ENCODE peak calls at places on chromosomes 12 and 14, in nine cellular contexts. V is sigmoid colon; G is neural progenitor cell; H is aorta; W is CD8-positive, alpha-beta memory T cell; Q is transverse colon; J is CD8-positive, alpha-beta T cell; Y is upper lobe of left lung; O is right cardiac atrium. M is an unnamed sample.

GRCh38 chr12:50458606-50459005 is 46.2 kb upstream of the DIP2B start:
- DNase-seq in Q (no peak), G (no peak), J (no peak), O (no peak), Y (no peak), W (no peak), V (no peak), H (no peak), M (no peak)

GRCh38 chr12:50642035-50642451 is 121.9 kb upstream of the ATF1 start:
- DNase-seq in Q (no peak), G (no peak), O (no peak), J (no peak), Y (no peak), V (no peak), W (no peak), H (no peak), M (no peak)

GRCh38 chr12:89269184-89269583 is 83.1 kb downstream of the DUSP6 start:
- DNase-seq in O (no peak), G (no peak), Y (no peak), J (no peak), V (no peak), H (no peak), Q (no peak), W (no peak), M (no peak)

GRCh38 chr12:116736962-116737773 is 701 bp downstream of the SPRING1 start:
- DNase-seq in O (no peak), Y (peak), W (no peak), H (peak), G (peak), J (no peak), Q (peak), V (no peak), M (no peak)

GRCh38 chr14:24630872-24631477 is 3.0 kb downstream of the GZMB start:
- DNase-seq in O (no peak), W (no peak), V (no peak), Q (peak), J (no peak), Y (no peak), G (no peak), H (no peak), M (no peak)

GRCh38 chr12:45575417-45575816 is 154.1 kb upstream of the ARID2 start:
- DNase-seq in Q (no peak), Y (no peak), W (no peak), V (no peak), O (no peak), G (no peak), H (no peak), J (no peak), M (no peak)

GRCh38 chr14:32623300-32624093 is 294.4 kb downstream of the AKAP6 start:
- DNase-seq in Y (no peak), H (no peak), V (no peak), J (no peak), Q (no peak), W (no peak), O (no peak), G (no peak), M (no peak)

GRCh38 chr14:29419736-29420135 is 507.9 kb downstream of the PRKD1 start:
- DNase-seq in G (no peak), V (no peak), Y (no peak), J (no peak), Q (no peak), W (no peak), H (no peak), O (no peak), M (no peak)

GRCh38 chr12:107364875-107365518 is 271.6 kb upstream of the CRY1 start:
- DNase-seq in V (no peak), W (no peak), Q (no peak), Y (no peak), G (no peak), J (no peak), H (no peak), O (no peak), M (no peak)

GRCh38 chr12:27549231-27549800 is 25.3 kb downstream of the PPFIBP1 start:
- DNase-seq in W (no peak), V (no peak), J (no peak), Y (no peak), H (no peak), O (no peak), G (no peak), Q (no peak), M (no peak)

GRCh38 chr12:109581856-109582255 is 8.3 kb downstream of the MVK start:
- DNase-seq in G (no peak), Y (no peak), J (no peak), V (no peak), W (no peak), H (no peak), O (no peak), Q (no peak), M (no peak)

GRCh38 chr12:49043856-49044258 is 16.7 kb downstream of the KMT2D start:
- DNase-seq in W (peak), Q (peak), O (peak), V (peak), J (peak), Y (no peak), G (peak), H (peak), M (no peak)

GRCh38 chr14:54354096-54354495 is 42.7 kb upstream of the CDKN3 start:
- DNase-seq in O (no peak), H (no peak), W (no peak), V (no peak), Y (no peak), G (no peak), J (no peak), Q (no peak), M (no peak)

GRCh38 chr14:57610631-57611030 is 117.0 kb upstream of the CCDC198 start:
- DNase-seq in V (no peak), Y (no peak), W (no peak), H (no peak), G (no peak), O (no peak), Q (no peak), J (no peak), M (no peak)

GRCh38 chr12:88017964-88018363 is 11.2 kb downstream of the C12orf50 start:
- DNase-seq in Q (no peak), Y (no peak), O (no peak), V (no peak), J (no peak), G (no peak), H (no peak), W (no peak), M (no peak)

GRCh38 chr12:110109037-110109836 is 14.9 kb upstream of the IFT81 start:
- DNase-seq in W (no peak), Q (peak), G (peak), V (peak), O (peak), H (peak), J (no peak), Y (no peak), M (peak)

GRCh38 chr14:93936245-93936644 is 9.1 kb downstream of the FAM181A start:
- DNase-seq in H (no peak), W (no peak), G (peak), O (no peak), J (no peak), Q (no peak), V (no peak), Y (no peak), M (no peak)

GRCh38 chr14:101408077-101408831 is 153.0 kb upstream of the DIO3 start:
- DNase-seq in G (no peak), V (no peak), W (no peak), O (no peak), J (no peak), H (no peak), Y (peak), Q (no peak), M (no peak)

GRCh38 chr12:109759595-109759994 is 46.0 kb downstream of the FAM222A start:
- DNase-seq in G (no peak), Q (peak), V (peak), Y (no peak), J (no peak), H (peak), O (no peak), W (no peak), M (no peak)

GRCh38 chr12:21828111-21828775 is 53.7 kb upstream of the KCNJ8 start:
- DNase-seq in G (no peak), Y (no peak), Q (no peak), W (no peak), J (no peak), V (no peak), O (no peak), H (no peak), M (no peak)

GRCh38 chr12:114700392-114701103 is 16.6 kb upstream of the TBX3 start:
- DNase-seq in G (peak), V (no peak), Q (no peak), J (no peak), W (no peak), H (no peak), O (no peak), Y (peak), M (no peak)

GRCh38 chr12:32533971-32534590 is 134.7 kb downstream of the FGD4 start:
- DNase-seq in W (no peak), G (peak), Y (no peak), O (peak), H (peak), Q (peak), V (peak), J (no peak), M (peak)

GRCh38 chr12:92034858-92035401 is 110.7 kb downstream of the BTG1 start:
- DNase-seq in Y (no peak), O (peak), G (no peak), Q (peak), V (peak), J (peak), H (no peak), W (peak), M (no peak)

GRCh38 chr12:27463826-27464554 is 17.5 kb downstream of the SMCO2 start:
- DNase-seq in H (no peak), O (peak), V (peak), G (no peak), Y (peak), Q (no peak), J (no peak), W (no peak), M (peak)

GRCh38 chr14:71574976-71575375 is 357.3 kb upstream of the RGS6 start:
- DNase-seq in J (no peak), Q (no peak), H (no peak), V (no peak), Y (no peak), G (no peak), W (no peak), O (no peak), M (no peak)

GRCh38 chr14:68619805-68620574 is 172.9 kb downstream of the ZFP36L1 start:
- DNase-seq in Y (no peak), G (no peak), J (no peak), V (no peak), H (no peak), O (peak), W (no peak), Q (no peak), M (peak)

GRCh38 chr14:43983721-43984120 is 523.4 kb downstream of the FSCB start:
- DNase-seq in O (no peak), H (no peak), V (no peak), J (no peak), G (no peak), W (no peak), Y (no peak), Q (no peak), M (no peak)

GRCh38 chr14:105499256-105500035 is 8.4 kb downstream of the TEDC1 start:
- DNase-seq in G (no peak), W (no peak), Q (no peak), V (peak), J (no peak), Y (peak), H (peak), O (no peak), M (no peak)

GRCh38 chr12:51055060-51055459 is 6.9 kb downstream of the LETMD1 start:
- DNase-seq in J (no peak), Q (no peak), V (no peak), O (no peak), Y (no peak), H (no peak), W (no peak), G (no peak), M (no peak)

GRCh38 chr12:120496353-120497340 is 734 bp downstream of the DYNLL1 start:
- DNase-seq in Q (peak), H (peak), G (peak), O (peak), Y (peak), V (peak), W (peak), J (peak), M (peak)

GRCh38 chr12:3896851-3897351 is 23.7 kb upstream of the PARP11 start:
- DNase-seq in G (peak), V (no peak), O (no peak), H (no peak), Y (no peak), J (no peak), W (no peak), Q (no peak), M (no peak)

GRCh38 chr14:98977451-98977850 is 294.5 kb downstream of the BCL11B start:
- DNase-seq in Y (no peak), J (no peak), Q (no peak), V (no peak), G (no peak), H (no peak), W (no peak), O (no peak), M (no peak)

GRCh38 chr12:50517456-50518048 is 12.8 kb downstream of the DIP2B start:
- DNase-seq in J (no peak), G (no peak), Q (no peak), H (no peak), W (peak), Y (no peak), O (no peak), V (no peak), M (no peak)

GRCh38 chr14:95137804-95138167 is 19.5 kb downstream of the DICER1 start:
- DNase-seq in Q (peak), O (peak), H (no peak), J (no peak), W (no peak), V (no peak), Y (no peak), G (peak), M (no peak)

GRCh38 chr12:13164271-13164670 is 32.3 kb upstream of the EMP1 start:
- DNase-seq in G (no peak), O (no peak), W (no peak), Y (no peak), V (no peak), Q (no peak), J (no peak), H (no peak), M (no peak)

GRCh38 chr12:13165578-13166120 is 30.9 kb upstream of the EMP1 start:
- DNase-seq in H (peak), J (peak), O (peak), Q (peak), G (no peak), W (peak), V (peak), Y (no peak), M (peak)

GRCh38 chr12:13163868-13164267 is 32.7 kb upstream of the EMP1 start:
- DNase-seq in O (no peak), J (no peak), Y (no peak), V (no peak), W (no peak), H (no peak), Q (no peak), G (no peak), M (no peak)

GRCh38 chr12:13162904-13163303 is 33.6 kb upstream of the EMP1 start:
- DNase-seq in Q (no peak), O (no peak), W (no peak), Y (no peak), G (no peak), H (no peak), J (no peak), V (no peak), M (no peak)

GRCh38 chr12:13164859-13165577 is 31.5 kb upstream of the EMP1 start:
- DNase-seq in V (no peak), G (no peak), W (no peak), O (no peak), Q (no peak), J (no peak), H (no peak), Y (no peak), M (no peak)
- H3K27ac ChIP-seq in V (no peak), G (no peak), W (no peak), O (peak), Q (peak), J (no peak), H (no peak), Y (peak), M (no peak)

GRCh38 chr12:84996759-84997158 is 39.3 kb downstream of the TSPAN19 start:
- DNase-seq in Y (no peak), V (no peak), Q (no peak), H (no peak), G (no peak), W (no peak), J (no peak), O (no peak), M (no peak)
- H3K27ac ChIP-seq in Y (no peak), V (no peak), Q (no peak), H (no peak), G (no peak), W (no peak), J (no peak), O (no peak), M (no peak)

GRCh38 chr12:29582156-29582555 is 84.7 kb upstream of the OVCH1 start:
- DNase-seq in O (no peak), G (no peak), H (no peak), Y (no peak), W (no peak), J (no peak), V (no peak), Q (no peak), M (no peak)
- H3K27ac ChIP-seq in O (no peak), G (no peak), H (no peak), Y (no peak), W (no peak), J (no peak), V (peak), Q (peak), M (peak)

GRCh38 chr12:53579545-53579955 is 46.6 kb downstream of the ATF7 start:
- DNase-seq in V (no peak), G (no peak), Y (no peak), Q (no peak), W (no peak), J (no peak), H (no peak), O (no peak), M (no peak)
- H3K27ac ChIP-seq in V (no peak), G (no peak), Y (peak), Q (no peak), W (no peak), J (no peak), H (no peak), O (no peak), M (no peak)

GRCh38 chr14:79949906-79950305 is 261.4 kb downstream of the DIO2 start:
- DNase-seq in O (no peak), V (no peak), H (no peak), G (no peak), J (no peak), Q (no peak), Y (no peak), W (no peak), M (no peak)
- H3K27ac ChIP-seq in O (no peak), V (no peak), H (no peak), G (no peak), J (no peak), Q (no peak), Y (no peak), W (no peak), M (no peak)

GRCh38 chr12:46609281-46609623 is 216.5 kb downstream of the SLC38A4 start:
- DNase-seq in J (no peak), V (no peak), H (no peak), Y (no peak), O (no peak), Q (no peak), G (no peak), W (peak), M (no peak)
- H3K27ac ChIP-seq in J (no peak), V (peak), H (peak), Y (no peak), O (no peak), Q (peak), G (no peak), W (no peak), M (no peak)

GRCh38 chr14:74917200-74917543 is 5.9 kb downstream of the RPS6KL1 start:
- DNase-seq in G (no peak), V (no peak), Q (no peak), W (no peak), Y (peak), H (peak), J (no peak), O (no peak), M (no peak)
- H3K27ac ChIP-seq in G (no peak), V (peak), Q (peak), W (no peak), Y (peak), H (no peak), J (no peak), O (peak), M (peak)

DNA sequence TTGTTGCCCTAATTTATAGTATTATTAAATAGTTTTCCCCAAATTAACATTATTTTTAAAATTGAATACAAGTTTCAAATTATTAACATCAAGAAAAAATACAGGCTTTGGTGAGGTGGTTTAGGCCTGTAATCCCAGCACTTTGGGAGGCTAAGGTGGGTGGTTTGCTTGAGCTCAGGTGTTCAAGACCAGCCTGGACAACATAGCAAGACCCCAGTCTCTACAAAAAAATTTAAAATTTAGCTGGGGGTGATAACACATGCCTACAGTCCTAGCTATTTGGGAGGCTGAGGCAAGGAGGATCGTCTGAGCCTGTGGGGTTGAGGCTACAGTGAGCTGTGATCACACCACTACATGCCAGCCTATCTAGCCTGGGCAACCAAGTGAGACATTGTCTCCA is 4.0 kb upstream of the DNAL1 start:
- DNase-seq in W (no peak), J (no peak), V (no peak), H (no peak), Y (no peak), G (no peak), O (no peak), Q (no peak), M (no peak)
- H3K27ac ChIP-seq in W (no peak), J (no peak), V (no peak), H (no peak), Y (no peak), G (no peak), O (no peak), Q (no peak), M (no peak)

GRCh38 chr12:11663128-11663527 is 13.7 kb downstream of the ETV6 start:
- DNase-seq in G (no peak), Y (no peak), W (no peak), V (no peak), H (no peak), O (no peak), Q (no peak), J (no peak), M (no peak)
- H3K27ac ChIP-seq in G (no peak), Y (no peak), W (no peak), V (peak), H (peak), O (peak), Q (peak), J (no peak), M (peak)